ENCODE peak calls at places on chromosomes 3 and 15, in nine cellular contexts. O is ovary, K is GM12892, N is DND-41, G is head of caudate nucleus, U is COR-L47, E is GM06990, Q is mammary epithelial cell, X is astrocyte. W is an unnamed sample.

GRCh38 chr3:64928683-64929082 is 240.9 kb upstream of the ADAMTS9 start:
- DNase-seq in Q (no peak), X (no peak), O (no peak), K (no peak), N (no peak), U (no peak), E (no peak), G (no peak), W (no peak)

GRCh38 chr3:26627080-26627479 is 4.5 kb downstream of the LRRC3B start:
- DNase-seq in K (no peak), E (no peak), Q (no peak), N (no peak), G (no peak), U (no peak), X (no peak), O (no peak), W (no peak)

GRCh38 chr3:155682437-155682836 is 62.4 kb downstream of the PLCH1 start:
- DNase-seq in U (no peak), N (no peak), Q (no peak), X (no peak), E (no peak), K (no peak), O (no peak), G (no peak), W (no peak)

GRCh38 chr3:183638092-183638644 is 2.7 kb downstream of the KLHL24 start:
- DNase-seq in U (no peak), Q (no peak), N (no peak), E (no peak), G (no peak), K (no peak), X (no peak), O (no peak), W (no peak)

GRCh38 chr15:33242165-33242564 is 47.7 kb upstream of the FMN1 start:
- DNase-seq in N (no peak), E (no peak), K (no peak), G (no peak), Q (peak), O (no peak), X (peak), U (no peak), W (peak)

GRCh38 chr15:59918994-59919951 is 84.8 kb upstream of the FOXB1 start:
- DNase-seq in E (peak), Q (peak), U (no peak), O (no peak), N (no peak), K (peak), X (peak), G (no peak), W (peak)

GRCh38 chr15:38254065-38254883 is 1.6 kb downstream of the SPRED1 start:
- DNase-seq in G (peak), N (no peak), U (no peak), E (peak), X (peak), O (peak), Q (peak), K (no peak), W (peak)

GRCh38 chr15:78875107-78875914 is 2.6 kb downstream of the MORF4L1 start:
- DNase-seq in U (no peak), Q (no peak), E (no peak), N (no peak), O (no peak), G (no peak), X (no peak), K (no peak), W (no peak)

GRCh38 chr15:33152502-33153109 is 41.9 kb downstream of the FMN1 start:
- DNase-seq in O (no peak), U (no peak), K (no peak), G (no peak), Q (peak), X (peak), N (no peak), E (no peak), W (no peak)

GRCh38 chr3:67783281-67784250 is 129.2 kb upstream of the SUCLG2 start:
- DNase-seq in Q (no peak), U (no peak), X (no peak), E (no peak), K (no peak), N (no peak), O (no peak), G (no peak), W (no peak)

GRCh38 chr3:39990532-39990931 is 181.1 kb downstream of the MYRIP start:
- DNase-seq in U (peak), E (no peak), N (peak), G (peak), O (no peak), K (no peak), Q (peak), X (peak), W (peak)

GRCh38 chr3:110799236-110799635 is 272.4 kb upstream of the NECTIN3 start:
- DNase-seq in O (no peak), N (no peak), K (no peak), U (no peak), Q (peak), E (no peak), X (no peak), G (no peak), W (peak)

GRCh38 chr3:98115717-98116116 is 14.8 kb upstream of the OR5H1 start:
- DNase-seq in N (no peak), Q (no peak), G (no peak), U (no peak), E (no peak), X (no peak), K (no peak), O (no peak), W (no peak)

W was measured in NCI-H226.